ENCODE peak calls at places on chromosomes 6 and 20, in five cellular contexts. A, D, C, O and Q are unnamed samples.

GRCh38 chr20:45020236-45020886 is 54.0 kb downstream of the STK4 start:
- DNase-seq in O (no peak), A (peak), D (no peak), C (no peak), Q (peak)

GRCh38 chr20:16707674-16708073 is 22.2 kb upstream of the SNRPB2 start:
- DNase-seq in O (no peak), A (no peak), D (no peak), C (no peak), Q (no peak)

GRCh38 chr6:39321761-39322160 is 741 bp downstream of the KCNK16 start:
- DNase-seq in D (no peak), O (no peak), C (no peak), A (no peak), Q (no peak)

GRCh38 chr6:139970591-139970991 is 596.1 kb upstream of the CITED2 start:
- DNase-seq in A (peak), O (peak), C (no peak), D (no peak), Q (no peak)

GRCh38 chr6:108423982-108424695 is 129.3 kb downstream of the AFG1L start:
- DNase-seq in D (no peak), O (no peak), C (no peak), A (no peak), Q (no peak)

GRCh38 chr6:101666256-101666655 is 272.7 kb downstream of the GRIK2 start:
- DNase-seq in C (no peak), D (no peak), A (peak), O (no peak), Q (no peak)

GRCh38 chr6:132898376-132898775 is 84.0 kb downstream of the RPS12 start:
- DNase-seq in O (no peak), C (no peak), A (no peak), D (no peak), Q (no peak)

GRCh38 chr6:12418946-12419345 is 128.8 kb downstream of the EDN1 start:
- DNase-seq in D (no peak), O (no peak), A (no peak), C (no peak), Q (no peak)

DNA sequence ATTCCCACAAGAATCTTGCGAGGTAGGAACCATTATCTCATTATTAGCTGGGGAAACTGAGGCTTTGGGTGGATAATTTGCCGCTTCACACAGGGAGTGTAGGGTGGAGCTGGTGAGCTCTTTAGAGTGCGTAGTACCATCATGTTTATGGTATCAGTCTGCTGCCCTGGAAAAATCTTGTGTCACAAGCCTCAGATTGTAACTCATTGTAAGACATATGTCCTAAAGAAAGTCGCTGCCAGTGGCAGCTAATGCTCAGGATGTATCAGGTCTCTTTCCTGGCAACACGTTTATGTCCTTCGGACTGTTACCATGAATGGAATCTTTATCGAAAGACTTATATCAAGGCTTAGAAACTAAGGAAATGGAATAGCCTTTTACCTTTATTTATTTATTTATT is 1.9 kb downstream of the ZFAND3 start:
- DNase-seq in O (no peak), C (no peak), A (no peak), D (no peak), Q (no peak)
- H3K4ac ChIP-seq in O (peak), C (no peak), A (no peak), D (no peak), Q (no peak)

DNA sequence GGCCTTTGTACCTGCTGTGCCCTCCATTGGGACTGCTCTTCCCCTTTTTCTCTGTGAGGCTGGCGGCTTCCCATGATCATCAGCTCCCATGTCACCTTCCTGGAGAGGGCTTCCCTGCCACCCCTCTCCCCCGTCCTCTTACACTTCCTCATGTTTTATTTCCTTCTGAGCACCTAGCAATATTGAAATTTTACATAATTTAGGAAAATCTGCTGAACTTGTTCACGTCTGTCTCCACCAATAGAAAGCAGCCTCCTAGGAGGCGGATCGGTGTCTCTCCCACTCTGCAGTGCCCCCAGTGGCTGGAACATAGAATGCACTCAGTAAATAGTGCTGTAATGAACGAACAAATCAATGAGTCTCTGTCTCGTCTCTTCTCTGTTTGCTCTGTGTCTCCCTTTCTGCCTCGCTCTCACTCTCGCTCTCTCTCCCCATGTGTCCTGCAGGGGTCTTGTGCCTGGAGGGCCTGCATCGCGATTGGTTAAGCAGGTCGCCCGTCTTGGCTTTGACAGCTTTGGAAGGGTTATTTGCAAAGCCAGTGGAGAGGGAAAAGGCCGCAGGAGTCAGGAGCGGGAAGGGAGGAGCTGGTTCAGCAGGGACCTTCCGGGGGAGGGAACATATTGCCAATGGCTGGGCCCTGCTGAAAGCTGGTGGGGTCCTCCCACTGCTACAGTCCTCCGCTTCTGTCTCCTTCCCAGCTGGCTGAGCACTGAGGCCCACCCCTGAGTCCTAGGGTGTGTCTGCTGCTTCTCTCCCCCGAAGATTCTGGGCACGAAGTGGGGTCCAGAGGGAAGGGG is 12.1 kb upstream of the OCSTAMP start:
- DNase-seq in O (peak), C (peak), D (peak), A (peak), Q (peak)
- H2AK5ac ChIP-seq in O (no peak), C (peak), D (no peak), A (no peak), Q (no peak)

DNA sequence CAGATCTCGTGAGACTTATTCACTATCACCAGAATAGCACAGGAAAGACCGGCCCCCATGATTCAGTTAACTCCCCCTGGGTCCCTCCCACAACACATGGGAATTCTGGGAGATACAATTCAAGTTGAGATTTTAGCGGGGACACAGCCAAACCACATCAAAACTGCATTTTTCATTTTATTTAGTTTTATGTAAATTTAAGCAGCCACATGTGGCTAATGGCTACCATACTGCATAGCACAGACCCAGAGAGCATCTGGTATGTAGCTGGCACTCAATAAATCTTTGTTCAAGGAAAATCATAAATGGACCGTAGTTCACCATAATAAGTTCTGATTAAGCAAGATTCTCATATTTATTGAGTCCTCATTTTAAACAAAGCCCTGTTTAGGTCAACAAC is 15.3 kb downstream of the GFOD1 start:
- DNase-seq in A (peak), D (no peak), C (no peak), O (no peak), Q (no peak)
- H3K4ac ChIP-seq in A (no peak), D (no peak), C (no peak), O (no peak), Q (no peak)

DNA sequence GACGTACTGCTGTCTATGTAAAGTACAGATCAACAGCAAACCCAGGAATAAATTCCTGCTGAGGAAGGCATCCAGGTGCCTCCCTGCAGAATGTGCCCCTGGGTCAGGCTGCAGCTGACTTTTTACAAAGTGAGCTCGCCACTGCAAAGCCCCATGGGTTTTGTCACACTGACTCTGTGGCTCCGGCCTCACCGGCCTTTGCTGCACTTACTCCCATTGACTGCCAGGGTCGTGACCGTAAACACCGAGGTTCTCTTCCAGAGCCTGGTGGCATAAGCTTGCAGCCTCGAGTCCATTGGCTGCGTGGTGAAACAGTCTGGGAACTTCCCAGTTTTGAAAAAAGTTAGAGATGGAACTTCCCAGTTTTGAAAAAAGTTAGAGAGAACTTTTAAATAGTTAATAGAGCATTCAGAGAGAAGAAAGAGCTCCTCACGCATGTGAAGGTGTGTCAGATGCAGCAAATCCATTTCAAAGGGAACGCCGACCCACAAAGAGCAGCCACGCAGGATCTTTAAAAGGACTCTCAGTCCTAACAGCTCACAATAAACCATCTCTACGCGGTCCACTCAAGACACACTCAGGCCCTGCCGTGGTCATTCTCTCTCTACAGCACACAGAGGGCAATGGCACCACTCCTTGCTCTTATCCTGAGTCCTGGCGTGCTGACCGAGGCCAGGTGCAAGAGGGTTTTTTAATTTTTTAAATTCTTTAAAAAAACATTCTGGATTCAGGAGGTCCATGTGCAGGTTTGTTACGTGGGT is 12.8 kb downstream of the RAMACL start:
- DNase-seq in O (no peak), D (no peak), A (no peak), C (no peak), Q (peak)
- H2AK5ac ChIP-seq in O (no peak), D (no peak), A (peak), C (peak), Q (no peak)